ENCODE peak calls at places on chromosomes 4 and X, in four cellular contexts. W, C, Z and U are unnamed samples. For H3K4me1, the result is how much of the 10 kb centered on the place peaks cover.

GRCh38 chr4:41418444-41418843 is 119.5 kb upstream of the LIMCH1 start:
- DNase-seq in W (no peak), C (no peak), Z (no peak), U (peak)

GRCh38 chr4:151567056-151567455 is 158.1 kb downstream of the FHIP1A start:
- DNase-seq in W (no peak), C (no peak), Z (no peak), U (no peak)

GRCh38 chr4:128347930-128348660 is 60.5 kb upstream of the PGRMC2 start:
- DNase-seq in W (no peak), C (no peak), Z (no peak), U (no peak)

GRCh38 chr4:105179539-105180401 is 33.1 kb downstream of the TET2 start:
- DNase-seq in W (no peak), C (no peak), Z (no peak), U (no peak)

GRCh38 chr4:178577933-178578332 is 1135.7 kb upstream of the AGA start:
- DNase-seq in W (no peak), C (no peak), Z (no peak), U (no peak)

GRCh38 chrX:34578237-34578636 is 78.8 kb downstream of the TMEM47 start:
- DNase-seq in W (no peak), C (no peak), Z (no peak), U (no peak)

GRCh38 chrX:53255738-53256191 is 25.6 kb downstream of the IQSEC2 start:
- DNase-seq in W (no peak), C (no peak), Z (no peak), U (no peak)

GRCh38 chr4:3225946-3226345 is 23.0 kb upstream of the MSANTD1 start:
- DNase-seq in W (no peak), C (no peak), Z (no peak), U (no peak)

GRCh38 chrX:22325091-22325490 is 52.4 kb downstream of the CBLL2 start:
- DNase-seq in W (no peak), C (no peak), Z (no peak), U (no peak)

GRCh38 chr4:110361921-110362320 is 114.0 kb upstream of the ENPEP start:
- DNase-seq in W (no peak), C (no peak), Z (no peak), U (no peak)

GRCh38 chrX:52979568-52979967 is 21.2 kb upstream of the FAM156A start:
- DNase-seq in W (no peak), C (no peak), Z (no peak), U (no peak)

GRCh38 chr4:25439913-25440477 is 62.9 kb downstream of the ANAPC4 start:
- DNase-seq in W (peak), C (no peak), Z (no peak), U (no peak)

GRCh38 chr4:146382194-146382593 is 139.5 kb downstream of the SLC10A7 start:
- DNase-seq in W (no peak), C (no peak), Z (no peak), U (no peak)

GRCh38 chr4:47213971-47214370 is 182.6 kb downstream of the GABRB1 start:
- DNase-seq in W (no peak), C (no peak), Z (no peak), U (no peak)

GRCh38 chrX:151816914-151817313 is 82.4 kb downstream of the CNGA2 start:
- DNase-seq in W (no peak), C (no peak), Z (no peak), U (no peak)

GRCh38 chr4:38306482-38307071 is 346.4 kb downstream of the PTTG2 start:
- DNase-seq in W (no peak), C (no peak), Z (no peak), U (no peak)

GRCh38 chr4:86302242-86302641 is 57.6 kb downstream of the MAPK10 start:
- DNase-seq in W (peak), C (no peak), Z (peak), U (no peak)

GRCh38 chr4:3204021-3204431 is 44.9 kb upstream of the MSANTD1 start:
- DNase-seq in W (no peak), C (peak), Z (peak), U (peak)

GRCh38 chrX:23764183-23764582 is 18.8 kb upstream of the SAT1 start:
- DNase-seq in W (no peak), C (no peak), Z (no peak), U (no peak)

GRCh38 chrX:39600222-39600621 is 497.5 kb downstream of the BCOR start:
- DNase-seq in W (no peak), C (no peak), Z (no peak), U (peak)

GRCh38 chrX:2751291-2751690 is 549 bp upstream of the XG start:
- DNase-seq in W (no peak), C (no peak), Z (no peak), U (no peak)

GRCh38 chrX:54776987-54777672 is 20.9 kb downstream of the ITIH6 start:
- DNase-seq in W (no peak), C (no peak), Z (no peak), U (no peak)

GRCh38 chr4:130419576-130419975 is 1323.6 kb downstream of the C4orf33 start:
- DNase-seq in W (no peak), C (no peak), Z (no peak), U (no peak)

GRCh38 chr4:120692964-120693363 is 229.6 kb downstream of the PRDM5 start:
- DNase-seq in W (no peak), C (no peak), Z (no peak), U (no peak)

GRCh38 chr4:184364100-184364921 is 110.0 kb downstream of the IRF2 start:
- DNase-seq in W (no peak), C (no peak), Z (no peak), U (no peak)

GRCh38 chr4:156084312-156084811 is 130.7 kb upstream of the CTSO start:
- DNase-seq in W (no peak), C (no peak), Z (no peak), U (no peak)

GRCh38 chrX:71216446-71216845 is 6.6 kb upstream of the GJB1 start:
- DNase-seq in W (no peak), C (no peak), Z (no peak), U (no peak)

GRCh38 chrX:1386338-1387127 is 5.4 kb downstream of the SLC25A6 start:
- DNase-seq in W (no peak), C (no peak), Z (no peak), U (peak)

GRCh38 chr4:102791318-102791835 is 30.6 kb upstream of the MANBA start:
- DNase-seq in W (no peak), C (no peak), Z (no peak), U (no peak)

GRCh38 chr4:118285931-118286330 is 66.9 kb downstream of the PRSS12 start:
- DNase-seq in W (no peak), C (no peak), Z (no peak), U (no peak)
- H3K4me1 ChIP-seq in W (under half), C (under half), Z (under half), U (under half)

GRCh38 chr4:10024303-10024702 is 3.0 kb upstream of the SLC2A9 start:
- DNase-seq in W (no peak), C (no peak), Z (no peak), U (no peak)
- H3K4me1 ChIP-seq in W (under half), C (under half), Z (under half), U (under half)

GRCh38 chr4:40204507-40205258 is 7.9 kb downstream of the RHOH start:
- DNase-seq in W (no peak), C (no peak), Z (no peak), U (no peak)
- H3K4me1 ChIP-seq in W (under half), C (under half), Z (under half), U (under half)

GRCh38 chr4:124243671-124244366 is 468.7 kb downstream of the ANKRD50 start:
- DNase-seq in W (no peak), C (no peak), Z (no peak), U (no peak)
- H3K4me1 ChIP-seq in W (under half), C (under half), Z (under half), U (under half)

DNA sequence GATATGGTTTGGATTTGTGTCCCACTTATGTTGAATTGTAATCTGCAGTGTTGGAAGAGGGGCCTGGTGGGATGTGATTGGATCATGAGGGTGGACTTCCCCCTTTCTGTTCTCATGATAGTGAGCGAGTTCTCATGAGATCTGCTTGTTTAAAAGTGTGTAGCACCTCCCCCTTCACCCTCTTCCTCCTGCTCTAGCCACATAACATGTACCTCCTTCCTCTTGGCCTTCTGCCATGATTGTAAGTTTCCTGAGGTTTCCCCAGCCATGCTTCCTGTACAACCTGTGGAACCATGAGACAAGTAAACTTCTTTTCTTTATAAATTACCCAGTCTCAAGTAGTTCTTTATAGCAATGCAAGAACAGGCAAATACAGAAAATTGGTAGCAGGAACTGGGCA is 138.7 kb downstream of the INPP4B start:
- DNase-seq in W (no peak), C (no peak), Z (no peak), U (no peak)
- H3K4me1 ChIP-seq in W (under half), C (under half), Z (under half), U (under half)

GRCh38 chr4:16617416-16617815 is 281.0 kb downstream of the LDB2 start:
- DNase-seq in W (no peak), C (no peak), Z (peak), U (no peak)
- H3K4me1 ChIP-seq in W (under half), C (under half), Z (under half), U (under half)